ENCODE peak calls at places on chromosomes 4 and X, in five cellular contexts. T is body of pancreas, V is psoas muscle, Q is colonic mucosa, L is brain microvascular endothelial cell. J is an unnamed sample.

GRCh38 chr4:7777017-7777710 is 162.5 kb downstream of the AFAP1 start:
- DNase-seq in T (no peak), V (no peak), Q (no peak), L (no peak), J (no peak)

GRCh38 chr4:112633477-112634235 is 3.1 kb downstream of the ZGRF1 start:
- DNase-seq in T (no peak), V (no peak), Q (no peak), L (no peak), J (no peak)

GRCh38 chr4:46927201-46927600 is 18.2 kb upstream of the COX7B2 start:
- DNase-seq in T (no peak), V (no peak), Q (no peak), L (no peak), J (no peak)

GRCh38 chr4:3122081-3122563 is 47.6 kb downstream of the HTT start:
- DNase-seq in T (no peak), V (no peak), Q (no peak), L (peak), J (no peak)

GRCh38 chrX:78063687-78064086 is 40.4 kb upstream of the PGK1 start:
- DNase-seq in T (no peak), V (no peak), Q (no peak), L (no peak), J (no peak)

GRCh38 chr4:67549123-67549522 is 3.8 kb upstream of the CENPC start:
- DNase-seq in T (no peak), V (no peak), Q (no peak), L (no peak), J (no peak)

GRCh38 chr4:8775121-8775520 is 96.5 kb downstream of the HMX1 start:
- DNase-seq in T (no peak), V (no peak), Q (no peak), L (no peak), J (no peak)

GRCh38 chr4:153758688-153759406 is 977 bp downstream of the RNF175 start:
- DNase-seq in T (no peak), V (no peak), Q (no peak), L (no peak), J (no peak)

GRCh38 chr4:165288639-165289428 is 38.6 kb upstream of the MSMO1 start:
- DNase-seq in T (no peak), V (no peak), Q (no peak), L (peak), J (no peak)

GRCh38 chrX:21740329-21741274 is 17.3 kb downstream of the SMPX start:
- DNase-seq in T (peak), V (peak), Q (peak), L (peak), J (peak)

GRCh38 chr4:124432500-124432899 is 280.0 kb downstream of the ANKRD50 start:
- DNase-seq in T (no peak), V (no peak), Q (no peak), L (peak), J (no peak)

GRCh38 chr4:169024762-169025161 is 14.7 kb upstream of the CBR4 start:
- DNase-seq in T (no peak), V (no peak), Q (no peak), L (peak), J (no peak)

GRCh38 chr4:89708903-89709361 is 128.0 kb downstream of the SNCA start:
- DNase-seq in T (no peak), V (no peak), Q (no peak), L (peak), J (peak)

GRCh38 chr4:69749771-69750170 is 10.6 kb downstream of the SULT1B1 start:
- DNase-seq in T (no peak), V (no peak), Q (no peak), L (peak), J (no peak)

GRCh38 chr4:10128761-10129160 is 12.2 kb upstream of the WDR1 start:
- DNase-seq in T (no peak), V (no peak), Q (no peak), L (no peak), J (no peak)

GRCh38 chr4:130210871-130211270 is 1114.9 kb downstream of the C4orf33 start:
- DNase-seq in T (no peak), V (no peak), Q (no peak), L (peak), J (no peak)

GRCh38 chrX:56763556-56764152 is 34.6 kb downstream of the NBDY start:
- DNase-seq in T (peak), V (peak), Q (peak), L (peak), J (peak)

GRCh38 chrX:129557844-129558243 is 17.8 kb downstream of the OCRL start:
- DNase-seq in T (no peak), V (no peak), Q (no peak), L (peak), J (no peak)

GRCh38 chr4:8860096-8860891 is 11.3 kb downstream of the HMX1 start:
- DNase-seq in T (no peak), V (no peak), Q (no peak), L (no peak), J (no peak)

GRCh38 chr4:182577411-182577810 is 334.2 kb downstream of the TENM3 start:
- DNase-seq in T (no peak), V (no peak), Q (no peak), L (no peak), J (no peak)

GRCh38 chrX:54208531-54208930 is 25.5 kb upstream of the FAM120C start:
- DNase-seq in T (no peak), V (no peak), Q (no peak), L (peak), J (no peak)

GRCh38 chrX:28787206-28787605 is 200.0 kb downstream of the IL1RAPL1 start:
- DNase-seq in T (no peak), V (no peak), Q (no peak), L (peak), J (no peak)

GRCh38 chrX:437636-438390 is 51.1 kb upstream of the PPP2R3B start:
- DNase-seq in T (no peak), V (no peak), Q (no peak), L (no peak), J (no peak)

GRCh38 chrX:96752776-96753175 is 68.1 kb downstream of the DIAPH2 start:
- DNase-seq in T (no peak), V (no peak), Q (no peak), L (no peak), J (no peak)

GRCh38 chrX:111490683-111491082 is 20.8 kb upstream of the SERTM2 start:
- DNase-seq in T (no peak), V (no peak), Q (no peak), L (no peak), J (no peak)

GRCh38 chrX:153459976-153460375 is 10.4 kb downstream of the HAUS7 start:
- DNase-seq in T (no peak), V (no peak), Q (no peak), L (peak), J (no peak)

GRCh38 chr4:120902925-120903324 is 19.6 kb downstream of the PRDM5 start:
- DNase-seq in T (no peak), V (no peak), Q (no peak), L (no peak), J (no peak)

GRCh38 chr4:137509855-137510282 is 22.4 kb downstream of the PCDH18 start:
- DNase-seq in T (no peak), V (no peak), Q (no peak), L (peak), J (no peak)

GRCh38 chr4:118821590-118822293 is 14.2 kb downstream of the SEC24D start:
- DNase-seq in T (no peak), V (no peak), Q (no peak), L (no peak), J (no peak)

GRCh38 chrX:44025611-44026010 is 52.4 kb upstream of the NDP start:
- DNase-seq in T (no peak), V (no peak), Q (no peak), L (peak), J (no peak)

GRCh38 chr4:85763207-85763606 is 288.3 kb downstream of the ARHGAP24 start:
- DNase-seq in T (no peak), V (no peak), Q (no peak), L (no peak), J (no peak)

GRCh38 chr4:19063662-19064061 is 1042.1 kb upstream of the LCORL start:
- DNase-seq in T (no peak), V (no peak), Q (no peak), L (no peak), J (no peak)

GRCh38 chr4:162499478-162499877 is 335.7 kb upstream of the FSTL5 start:
- DNase-seq in T (no peak), V (no peak), Q (no peak), L (no peak), J (no peak)

GRCh38 chrX:102840871-102841705 is 96.0 kb upstream of the RAB40AL start:
- DNase-seq in T (no peak), V (no peak), Q (no peak), L (peak), J (no peak)

GRCh38 chr4:145731026-145731425 is 51.1 kb downstream of the C4orf51 start:
- DNase-seq in T (peak), V (no peak), Q (peak), L (no peak), J (no peak)

GRCh38 chr4:140047017-140047640 is 106.9 kb downstream of the MAML3 start:
- DNase-seq in T (peak), V (peak), Q (no peak), L (no peak), J (peak)
- H3K27ac ChIP-seq in T (no peak), V (peak), Q (no peak), L (no peak), J (no peak)

GRCh38 chr4:41364871-41365270 is 108.1 kb downstream of the UCHL1 start:
- DNase-seq in T (no peak), V (no peak), Q (no peak), L (no peak), J (no peak)
- H3K27ac ChIP-seq in T (no peak), V (peak), Q (no peak), L (no peak), J (peak)

DNA sequence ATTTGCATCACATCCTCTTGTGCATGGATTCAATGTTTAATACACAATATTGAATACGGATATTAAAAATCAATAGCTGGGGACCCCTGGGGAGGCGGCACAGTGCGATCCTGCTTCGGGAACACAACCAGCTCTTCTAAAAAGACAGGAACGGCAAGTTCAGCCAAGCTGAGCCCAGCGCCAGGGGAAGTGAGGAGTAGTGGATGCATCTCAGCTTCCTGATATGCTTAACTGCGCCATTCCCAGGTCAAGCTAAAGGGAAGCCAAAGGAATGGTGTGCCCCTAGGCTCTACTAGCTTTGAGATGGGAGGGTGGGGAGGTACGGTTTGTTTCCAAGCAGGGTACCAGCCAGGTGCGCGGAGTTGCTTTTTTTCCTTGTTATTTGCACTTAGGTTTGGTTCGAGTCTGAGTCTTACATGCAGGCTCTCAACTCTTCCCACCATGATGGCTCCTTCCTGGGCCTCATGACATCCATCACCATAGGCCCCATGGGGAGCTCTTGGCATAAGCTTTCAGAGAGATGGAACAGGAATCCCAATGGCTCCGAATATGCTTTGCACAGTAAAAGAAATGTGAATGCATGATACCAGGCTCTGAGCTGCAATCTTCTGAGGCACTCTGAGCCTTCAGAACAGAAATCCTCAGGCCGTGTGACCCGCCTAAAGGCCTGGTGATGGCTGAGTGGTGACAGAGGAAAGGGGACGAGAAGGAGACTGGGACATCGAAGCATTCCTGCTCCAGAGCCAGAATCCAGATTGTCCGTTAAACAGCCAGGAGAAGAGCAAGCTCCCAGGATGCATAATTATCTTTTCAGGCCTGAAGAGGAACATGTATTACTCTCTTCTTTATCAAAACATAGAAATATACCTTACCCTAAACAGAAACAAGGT is 51.8 kb upstream of the BCOR start:
- DNase-seq in T (no peak), V (no peak), Q (no peak), L (no peak), J (no peak)
- H3K27ac ChIP-seq in T (no peak), V (no peak), Q (no peak), L (no peak), J (no peak)

DNA sequence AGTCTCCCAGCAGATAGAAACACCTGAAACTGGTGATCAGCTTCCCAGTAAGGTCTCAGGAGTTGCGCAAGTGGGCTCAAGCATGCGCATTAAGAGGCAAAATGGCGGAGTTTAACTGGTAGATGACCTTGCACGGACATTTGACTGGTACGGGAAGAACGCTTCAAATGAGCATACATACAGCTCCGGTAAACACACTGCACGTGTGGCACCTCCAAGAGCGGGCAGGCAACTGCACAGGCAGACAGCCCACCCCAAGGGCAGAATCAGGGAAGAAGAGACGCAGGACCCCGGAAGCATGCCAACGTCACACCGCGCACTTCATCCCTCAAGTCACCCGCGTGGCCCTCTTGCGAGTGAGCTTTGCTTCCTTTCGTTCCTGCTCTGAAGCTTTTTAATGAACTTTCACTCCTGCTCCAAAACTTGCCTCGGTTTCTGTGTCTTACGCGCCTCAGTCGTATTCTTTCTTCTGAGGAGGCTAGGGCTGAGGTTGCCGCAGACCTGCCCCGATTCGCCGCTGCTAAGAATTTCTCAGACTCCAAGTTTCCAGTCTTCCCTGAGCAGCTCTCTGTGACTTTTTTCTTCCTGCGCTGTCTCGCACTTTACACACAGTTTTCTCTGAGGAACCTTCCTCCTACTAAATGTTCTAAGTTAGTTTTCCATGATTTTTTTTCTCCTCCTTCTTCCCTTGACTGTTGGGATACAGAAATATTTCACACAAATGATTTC is 180.7 kb upstream of the ZFP42 start:
- DNase-seq in T (peak), V (no peak), Q (peak), L (no peak), J (peak)
- H3K27ac ChIP-seq in T (no peak), V (no peak), Q (no peak), L (peak), J (no peak)

DNA sequence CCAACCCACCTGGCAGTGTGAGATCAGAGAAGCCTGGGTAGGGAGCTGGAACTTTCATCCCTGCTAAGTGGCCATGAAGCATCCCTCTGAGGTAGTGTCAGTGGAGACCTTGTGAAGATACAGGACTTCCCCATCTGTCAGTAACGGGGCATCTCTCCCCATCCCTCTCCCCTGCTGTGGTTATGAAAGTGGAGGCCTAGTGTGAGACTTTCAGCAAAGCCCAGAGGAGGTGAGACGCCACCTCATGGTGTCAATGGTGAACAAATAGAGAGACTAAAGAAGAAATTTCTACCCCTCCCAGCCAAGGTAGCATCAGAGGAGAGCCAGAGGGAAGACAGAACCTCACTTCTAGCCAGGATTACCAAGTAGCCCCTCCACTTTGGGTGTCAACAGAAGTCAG is 150.2 kb downstream of the VEGFC start:
- DNase-seq in T (no peak), V (no peak), Q (no peak), L (no peak), J (no peak)
- H3K27ac ChIP-seq in T (no peak), V (no peak), Q (no peak), L (no peak), J (no peak)

GRCh38 chr4:156481845-156482244 is 489.8 kb downstream of the PDGFC start:
- DNase-seq in T (no peak), V (no peak), Q (no peak), L (no peak), J (no peak)

GRCh38 chr4:156473175-156473574 is 498.4 kb downstream of the PDGFC start:
- DNase-seq in T (no peak), V (no peak), Q (no peak), L (no peak), J (no peak)

GRCh38 chr4:156475322-156475721 is 496.3 kb downstream of the PDGFC start:
- DNase-seq in T (no peak), V (no peak), Q (no peak), L (peak), J (no peak)

GRCh38 chr4:156472624-156473023 is 499.0 kb downstream of the PDGFC start:
- DNase-seq in T (no peak), V (no peak), Q (no peak), L (no peak), J (no peak)

GRCh38 chr4:156476359-156476758 is 495.2 kb downstream of the PDGFC start:
- DNase-seq in T (no peak), V (no peak), Q (no peak), L (peak), J (no peak)
- H3K27ac ChIP-seq in T (no peak), V (no peak), Q (no peak), L (peak), J (no peak)

GRCh38 chrX:67545772-67546495 is 2.1 kb downstream of the AR start:
- DNase-seq in T (peak), V (peak), Q (no peak), L (no peak), J (peak)
- H3K27ac ChIP-seq in T (no peak), V (peak), Q (no peak), L (no peak), J (no peak)

GRCh38 chr4:186158966-186159365 is 32.4 kb upstream of the CYP4V2 start:
- DNase-seq in T (no peak), V (no peak), Q (no peak), L (no peak), J (no peak)
- H3K27ac ChIP-seq in T (no peak), V (no peak), Q (no peak), L (no peak), J (no peak)

J was measured in dorsolateral prefrontal cortex.